ENCODE peak calls at places on chromosomes 5 and 9, in five cellular contexts. M is NCI-H82, F is thyroid gland, G is head of caudate nucleus, I is AG04450. C is an unnamed sample.

GRCh38 chr5:116516021-116516420 is 58.6 kb downstream of the SEMA6A start:
- DNase-seq in M (no peak), F (no peak), G (no peak), I (no peak), C (no peak)

GRCh38 chr5:14127587-14127986 is 15.6 kb upstream of the TRIO start:
- DNase-seq in M (no peak), F (no peak), G (no peak), I (no peak), C (no peak)

GRCh38 chr9:98860871-98861293 is 53.4 kb downstream of the GALNT12 start:
- DNase-seq in M (peak), F (peak), G (peak), I (peak), C (peak)

GRCh38 chr5:179967489-179967888 is 59.8 kb upstream of the TBC1D9B start:
- DNase-seq in M (no peak), F (no peak), G (no peak), I (no peak), C (no peak)

GRCh38 chr5:15009420-15009819 is 137.8 kb upstream of the ANKH start:
- DNase-seq in M (no peak), F (no peak), G (no peak), I (no peak), C (no peak)

GRCh38 chr9:133106511-133107244 is 14.4 kb downstream of the RALGDS start:
- DNase-seq in M (no peak), F (no peak), G (no peak), I (no peak), C (no peak)

GRCh38 chr9:89738137-89738932 is 133.5 kb downstream of the GADD45G start:
- DNase-seq in M (peak), F (no peak), G (no peak), I (no peak), C (no peak)

GRCh38 chr9:20689833-20690232 is 5.8 kb downstream of the FOCAD start:
- DNase-seq in M (no peak), F (no peak), G (no peak), I (no peak), C (no peak)